ENCODE peak calls at places on chromosomes 3 and 15, in six cellular contexts. V, T, N, X, U and O are unnamed samples.

GRCh38 chr3:135084404-135084803 is 289.3 kb downstream of the EPHB1 start:
- DNase-seq in T (no peak), U (no peak), X (no peak), V (no peak), N (no peak), O (no peak)

GRCh38 chr15:98658831-98659699 is 10.7 kb downstream of the IGF1R start:
- DNase-seq in V (peak; percentile 66), U (no peak), N (peak; percentile 75), X (peak; percentile 11), T (peak; percentile 48), O (peak; percentile 51)

GRCh38 chr15:25691544-25692430 is 171.3 kb downstream of the ATP10A start:
- DNase-seq in T (no peak), U (no peak), N (no peak), V (no peak), X (no peak), O (no peak)

GRCh38 chr3:172522871-172523818 is at the start of gene TNFSF10:
- DNase-seq in N (no peak), T (peak; percentile 13), V (peak; percentile 37), U (no peak), X (peak; percentile 76), O (peak; percentile 79)

GRCh38 chr3:40780801-40781406 is 256.1 kb downstream of the ZNF621 start:
- DNase-seq in T (no peak), V (no peak), X (no peak), U (no peak), N (no peak), O (no peak)

GRCh38 chr15:63502843-63503738 is 1.3 kb upstream of the USP3 start:
- DNase-seq in V (peak; percentile 84), U (no peak), X (peak; percentile 92), T (peak; percentile 77), N (no peak), O (peak; percentile 99)

GRCh38 chr3:141960731-141961130 is 84.3 kb downstream of the ATP1B3 start:
- DNase-seq in N (no peak), U (no peak), X (no peak), V (no peak), T (no peak), O (no peak)

GRCh38 chr15:79308874-79309273 is 2.0 kb upstream of the TMED3 start:
- DNase-seq in X (no peak), U (no peak), N (no peak), V (no peak), T (no peak), O (peak; percentile 11)

GRCh38 chr3:23992051-23992628 is 47.1 kb downstream of the NR1D2 start:
- DNase-seq in N (peak; percentile 55), V (no peak), U (no peak), T (no peak), X (no peak), O (no peak)

DNA sequence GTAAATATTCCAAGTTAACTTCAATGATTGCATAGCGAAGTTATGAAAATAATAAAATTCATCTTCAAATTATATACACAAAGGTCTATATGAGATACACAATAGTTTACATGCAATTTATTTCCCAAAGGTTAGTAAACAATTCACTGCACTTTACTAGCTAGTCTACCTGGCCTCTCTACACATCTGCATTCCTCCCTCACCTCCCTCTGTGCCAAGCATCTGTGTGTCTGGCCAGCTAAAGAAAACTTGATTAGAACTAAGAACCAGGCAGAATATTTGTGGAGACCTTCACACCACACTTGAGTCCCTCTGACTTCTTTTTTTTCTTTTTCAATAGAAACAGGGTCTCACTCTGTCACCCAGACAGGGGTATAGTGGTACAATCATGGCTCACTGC is 61.4 kb downstream of the LRRFIP2 start:
- DNase-seq in V (no peak), X (no peak), T (no peak), N (no peak), U (no peak), O (no peak)
- TF ChIP-seq POLR2AphosphoS5 in V (no peak), X (no peak), T (no peak), N (no peak), U (no peak), O (no peak)

DNA sequence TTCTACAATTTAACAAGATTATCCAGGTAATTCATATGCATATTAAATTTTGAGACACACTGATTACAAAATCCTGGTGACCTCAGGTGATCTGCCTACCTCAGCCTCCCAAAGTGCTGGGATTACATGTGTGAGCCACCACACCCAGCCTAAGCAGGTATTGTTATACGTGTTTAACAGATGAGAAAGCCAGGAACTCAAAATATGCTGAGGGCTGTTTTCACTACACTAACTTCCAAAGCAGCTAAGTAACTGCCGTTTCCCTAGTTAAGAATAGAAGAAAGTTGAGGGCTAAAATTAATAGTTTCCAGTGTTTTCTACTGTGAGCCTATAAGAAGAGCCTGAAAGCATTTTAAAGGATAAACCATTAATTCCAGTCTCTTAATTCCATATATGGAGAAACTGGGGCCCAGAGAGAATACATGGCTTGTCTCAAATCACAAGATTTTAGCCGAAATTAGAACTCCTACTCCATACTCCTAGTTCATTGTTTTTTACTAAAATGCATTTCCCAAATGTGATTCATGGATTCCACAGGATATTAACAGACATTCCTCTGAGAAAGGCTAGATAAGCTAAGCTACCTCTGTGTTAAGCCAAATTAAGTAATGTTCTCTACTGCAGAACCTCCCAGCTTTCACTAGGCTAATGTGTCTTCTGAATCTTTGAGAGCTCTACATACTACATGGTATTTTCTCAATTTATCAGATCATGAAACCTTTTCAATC is 17.0 kb upstream of the AVEN start:
- DNase-seq in V (no peak), X (no peak), N (no peak), U (no peak), T (no peak), O (no peak)
- TF ChIP-seq GABPA in V (no peak), X (no peak), N (no peak), U (no peak), T (no peak), O (no peak)

DNA sequence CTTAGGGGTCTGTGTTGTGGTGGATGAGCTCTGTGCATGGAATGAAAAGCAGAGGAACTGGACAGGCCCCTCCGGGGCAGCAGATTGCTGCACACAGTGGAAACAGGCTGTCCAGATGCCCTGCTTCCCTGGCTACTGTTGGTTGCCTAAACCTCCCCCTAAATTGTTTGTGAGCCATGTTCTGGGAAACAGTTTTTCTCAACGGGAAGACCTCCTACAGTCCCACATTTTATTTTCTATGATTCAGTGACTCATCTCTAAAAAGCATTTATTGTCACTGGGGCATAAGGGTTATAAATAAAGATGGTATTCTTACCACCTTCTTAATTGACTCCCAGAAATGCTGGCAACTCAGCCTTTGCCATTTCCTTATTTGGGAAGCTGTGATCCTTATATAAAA is 20.3 kb upstream of the PTPN9 start:
- DNase-seq in U (no peak), V (no peak), T (no peak), N (no peak), X (no peak), O (no peak)
- TF ChIP-seq POLR2AphosphoS5 in U (no peak), V (no peak), T (no peak), N (no peak), X (no peak), O (no peak)

DNA sequence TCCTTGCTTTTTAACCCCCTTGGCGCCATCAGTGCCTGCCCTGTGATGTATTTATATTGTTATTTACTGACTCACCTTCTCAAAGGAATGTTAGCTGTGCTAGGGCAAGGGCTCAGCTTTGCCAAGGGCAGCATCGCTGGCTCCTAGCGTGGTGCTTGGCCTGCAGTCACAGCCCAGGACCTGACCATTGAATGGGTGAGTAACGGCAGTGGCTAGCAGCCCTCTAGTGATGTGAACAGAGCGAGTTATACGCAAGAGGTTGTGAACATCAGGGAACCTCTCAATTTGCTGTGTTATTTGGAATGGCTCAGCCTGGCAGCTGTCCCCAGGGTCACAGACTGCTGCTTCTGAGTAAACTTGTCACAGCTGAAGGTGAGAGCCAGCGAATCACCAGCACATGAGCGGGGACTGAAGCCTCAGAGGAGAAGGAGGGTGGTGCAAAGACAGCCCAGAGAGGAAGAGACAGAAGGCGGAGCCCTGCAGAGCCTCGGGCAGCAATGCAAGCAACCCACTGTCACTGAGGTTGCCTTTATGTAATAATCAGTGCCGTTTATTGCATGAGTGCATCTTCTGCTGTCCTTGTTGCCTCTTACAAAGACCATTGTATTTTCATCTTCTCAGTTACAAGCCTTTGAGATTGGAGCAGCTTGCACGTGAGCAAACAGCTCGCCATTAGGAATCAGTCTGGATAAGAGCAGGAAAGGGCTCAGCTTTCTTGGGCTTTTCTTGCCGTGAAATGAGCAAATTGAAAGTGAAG is 158.3 kb downstream of the SLCO3A1 start:
- DNase-seq in T (no peak), V (no peak), U (peak; percentile 43), X (no peak), N (no peak), O (no peak)
- TF ChIP-seq GABPA in T (no peak), V (no peak), U (no peak), X (no peak), N (no peak), O (no peak)